ENCODE peak calls at places on chromosomes 4 and X, in five cellular contexts. K is H9, U is IMR-90, F is mesendoderm, R is trophoblast cell. X is an unnamed sample.

GRCh38 chr4:15774020-15774420 is 4.1 kb upstream of the CD38 start:
- DNase-seq in K (no peak), U (no peak), R (peak; percentile 73), F (peak; percentile 15), X (no peak)

GRCh38 chr4:96599752-96600151 is 759.9 kb downstream of the PDHA2 start:
- DNase-seq in U (no peak), K (no peak), R (no peak), F (peak; percentile 18), X (no peak)

GRCh38 chr4:15805583-15806517 is 27.7 kb downstream of the CD38 start:
- DNase-seq in F (peak; percentile 82), U (peak; percentile 63), K (peak; percentile 46), R (peak; percentile 90), X (no peak)

GRCh38 chr4:118821590-118822293 is 14.2 kb downstream of the SEC24D start:
- DNase-seq in F (no peak), K (no peak), R (peak; percentile 80), U (no peak), X (no peak)

GRCh38 chr4:4791299-4791798 is 68.1 kb upstream of the MSX1 start:
- DNase-seq in R (no peak), U (peak; percentile 8), F (no peak), K (no peak), X (no peak)

GRCh38 chr4:26331380-26331945 is 10.6 kb downstream of the RBPJ start:
- DNase-seq in F (no peak), K (no peak), U (no peak), R (no peak), X (no peak)

GRCh38 chr4:53780736-53781400 is 189.6 kb upstream of the LNX1 start:
- DNase-seq in R (no peak), U (peak; percentile 67), K (no peak), F (no peak), X (no peak)

GRCh38 chr4:22356996-22357596 is 158.8 kb downstream of the ADGRA3 start:
- DNase-seq in K (no peak), U (peak; percentile 32), F (peak; percentile 58), R (peak; percentile 7), X (no peak)

GRCh38 chrX:12309040-12309732 is 170.9 kb downstream of the FRMPD4 start:
- DNase-seq in F (no peak), K (no peak), R (no peak), U (no peak), X (no peak)

GRCh38 chrX:47838361-47838760 is 1.7 kb downstream of the ZNF81 start:
- DNase-seq in R (no peak), F (no peak), K (no peak), U (no peak), X (no peak)

GRCh38 chr4:37241646-37242045 is 2.9 kb upstream of the NWD2 start:
- DNase-seq in U (no peak), F (no peak), R (no peak), K (no peak), X (no peak)

GRCh38 chr4:99651370-99651769 is 6.3 kb downstream of the C4orf54 start:
- DNase-seq in F (no peak), K (no peak), R (no peak), U (no peak), X (no peak)

GRCh38 chr4:99651811-99652545 is 5.7 kb downstream of the C4orf54 start:
- DNase-seq in R (no peak), U (no peak), K (no peak), F (no peak), X (no peak)

GRCh38 chr4:99655315-99656081 is 2.1 kb downstream of the C4orf54 start:
- DNase-seq in R (no peak), U (peak; percentile 47), F (no peak), K (no peak), X (no peak)

GRCh38 chr4:99653921-99654890 is 3.4 kb downstream of the C4orf54 start:
- DNase-seq in F (no peak), R (peak; percentile 30), U (no peak), K (no peak), X (no peak)

GRCh38 chr4:99652596-99653436 is 4.8 kb downstream of the C4orf54 start:
- DNase-seq in U (no peak), K (no peak), R (no peak), F (no peak), X (no peak)
- H2BK5ac ChIP-seq in U (no peak overlapping the region), K (no peak overlapping the region), R (no peak overlapping the region), F (no peak overlapping the region), X (no peak overlapping the region)

GRCh38 chr4:108849611-108850406 is 87.0 kb upstream of the ETNPPL start:
- DNase-seq in U (peak; percentile 80), F (no peak), K (no peak), R (no peak), X (no peak)
- H2BK5ac ChIP-seq in U (peak overlapping the region; percentile 74), F (no peak overlapping the region), K (no peak overlapping the region), R (no peak overlapping the region), X (no peak overlapping the region)

DNA sequence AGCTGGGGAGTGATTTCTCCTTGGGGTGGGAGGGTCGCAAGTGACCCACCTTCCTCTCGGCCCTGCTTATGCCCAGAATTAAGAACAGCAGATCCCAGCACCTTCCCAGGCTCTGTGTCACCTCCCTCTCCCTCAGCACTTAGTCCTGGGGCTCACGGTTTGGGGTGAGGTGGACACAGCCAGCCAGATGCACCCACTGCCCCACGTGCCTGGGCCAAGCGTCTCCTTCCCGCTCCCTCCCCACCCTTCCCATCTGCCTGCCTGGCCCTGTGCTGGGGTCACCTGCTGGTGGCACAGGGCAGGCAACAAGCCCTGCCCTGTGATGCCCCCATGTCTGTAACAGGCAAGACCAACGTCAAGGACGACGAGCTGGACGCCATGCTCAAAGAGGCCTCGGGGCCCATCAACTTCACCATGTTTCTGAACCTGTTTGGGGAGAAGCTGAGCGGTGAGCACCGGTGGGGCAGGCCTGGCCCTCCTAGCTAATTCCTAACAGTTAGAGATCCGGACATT is 5.3 kb downstream of the MYL5 start:
- DNase-seq in R (peak; percentile 18), U (no peak), K (no peak), F (no peak), X (no peak)
- H2BK5ac ChIP-seq in R (no peak overlapping the region), U (no peak overlapping the region), K (no peak overlapping the region), F (no peak overlapping the region), X (no peak overlapping the region)

GRCh38 chr4:674172-675035 is at the start of the genes ATP5ME and MYL5:
- DNase-seq in R (peak; percentile 98), F (peak; percentile 97), K (peak; percentile 97), U (peak; percentile 95), X (peak; percentile 94)
- H2BK5ac ChIP-seq in R (peak within 1 kb of the TSS; percentile 87), F (no peak within 1 kb of the TSS), K (no peak within 1 kb of the TSS), U (peak within 1 kb of the TSS; percentile 88), X (peak within 1 kb of the TSS; percentile 66)

GRCh38 chr4:84948056-84948455 is 18.4 kb downstream of the WDFY3 start:
- DNase-seq in U (peak; percentile 17), R (peak; percentile 40), F (no peak), K (no peak), X (no peak)

GRCh38 chr4:84955168-84955567 is 11.3 kb downstream of the WDFY3 start:
- DNase-seq in K (no peak), F (no peak), U (no peak), R (no peak), X (no peak)

GRCh38 chr4:84956014-84956413 is 10.5 kb downstream of the WDFY3 start:
- DNase-seq in K (no peak), U (no peak), F (peak; percentile 21), R (peak; percentile 36), X (no peak)

GRCh38 chr4:84952776-84953175 is 13.7 kb downstream of the WDFY3 start:
- DNase-seq in F (no peak), K (no peak), R (no peak), U (no peak), X (no peak)

GRCh38 chr4:84952004-84952403 is 14.5 kb downstream of the WDFY3 start:
- DNase-seq in R (no peak), U (peak; percentile 78), K (no peak), F (no peak), X (no peak)
- H2BK5ac ChIP-seq in R (no peak overlapping the region), U (no peak overlapping the region), K (no peak overlapping the region), F (no peak overlapping the region), X (no peak overlapping the region)

DNA sequence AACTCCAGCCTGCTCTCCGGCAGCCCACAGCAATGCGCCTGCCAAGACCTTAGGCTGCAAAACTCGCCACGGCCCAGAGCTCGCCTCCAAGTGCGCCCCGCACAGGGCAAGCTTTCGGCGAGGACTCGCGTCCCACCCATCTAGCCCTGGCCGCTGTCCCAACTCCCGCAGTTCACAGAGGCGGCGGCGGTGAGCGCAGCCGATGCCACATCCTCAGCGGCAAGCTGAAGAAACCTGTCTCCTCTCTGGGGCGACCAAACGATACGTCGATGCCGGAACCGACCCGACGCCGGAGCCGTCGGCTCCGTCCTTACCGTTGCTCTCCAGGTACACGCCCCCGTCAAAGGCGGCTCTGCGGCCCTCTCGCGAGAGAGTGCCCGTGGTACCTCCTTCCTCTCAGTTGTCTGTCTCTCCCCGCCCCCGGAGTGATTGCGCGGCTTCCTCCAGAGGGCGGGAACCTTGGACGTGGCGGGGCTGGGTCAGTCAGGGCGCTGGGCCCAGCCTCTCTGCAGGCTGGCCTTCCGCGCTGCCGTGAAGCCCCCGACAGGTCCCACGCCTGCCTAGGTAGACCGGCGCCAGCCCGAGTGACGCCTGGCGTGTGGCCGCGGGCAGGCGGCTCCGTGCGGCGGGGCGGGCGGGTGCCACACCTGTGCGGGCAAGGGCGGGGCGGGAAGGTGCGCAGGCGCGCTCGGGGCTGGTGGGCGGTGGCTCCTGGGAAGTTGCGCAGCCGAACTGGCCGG is 380 bp upstream of the RAB33B start:
- DNase-seq in K (peak; percentile 97), U (peak; percentile 97), F (peak; percentile 99), R (peak; percentile 98), X (peak; percentile 97)
- H2BK5ac ChIP-seq in K (no peak overlapping the region), U (peak overlapping the region; percentile 98), F (peak overlapping the region; percentile 8), R (peak overlapping the region; percentile 94), X (peak overlapping the region; percentile 90)

DNA sequence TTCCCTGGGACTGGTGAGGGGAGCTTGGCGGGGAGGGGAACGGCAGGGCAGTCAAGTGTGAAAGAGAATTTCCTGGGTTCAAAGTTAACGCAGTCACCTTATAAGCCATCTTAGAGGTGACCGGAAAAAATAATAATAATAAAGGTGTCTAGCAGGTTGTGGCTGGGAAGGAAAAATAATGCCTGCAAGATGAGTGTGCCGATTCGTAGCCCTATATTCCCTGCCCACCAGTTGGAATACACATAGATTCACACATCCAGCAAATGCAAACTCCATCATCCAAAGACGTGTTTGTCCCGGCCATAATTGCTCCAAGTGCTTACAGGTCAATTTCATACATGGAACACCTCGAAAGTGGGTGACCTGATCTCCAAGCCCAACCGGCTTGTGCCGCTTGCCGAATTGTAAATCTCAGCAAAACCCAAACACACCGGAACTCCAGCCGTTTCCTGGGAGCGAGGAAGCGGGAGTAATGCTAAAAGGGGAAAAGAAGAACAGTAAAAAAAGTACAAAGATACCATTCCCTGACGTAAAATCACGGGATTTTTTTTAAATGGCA is 1.3 kb upstream of the FAT1 start:
- DNase-seq in U (peak; percentile 40), K (no peak), R (peak; percentile 41), F (peak; percentile 66), X (no peak)
- H2BK5ac ChIP-seq in U (peak overlapping the region; percentile 90), K (no peak overlapping the region), R (peak overlapping the region; percentile 85), F (no peak overlapping the region), X (peak overlapping the region; percentile 87)

DNA sequence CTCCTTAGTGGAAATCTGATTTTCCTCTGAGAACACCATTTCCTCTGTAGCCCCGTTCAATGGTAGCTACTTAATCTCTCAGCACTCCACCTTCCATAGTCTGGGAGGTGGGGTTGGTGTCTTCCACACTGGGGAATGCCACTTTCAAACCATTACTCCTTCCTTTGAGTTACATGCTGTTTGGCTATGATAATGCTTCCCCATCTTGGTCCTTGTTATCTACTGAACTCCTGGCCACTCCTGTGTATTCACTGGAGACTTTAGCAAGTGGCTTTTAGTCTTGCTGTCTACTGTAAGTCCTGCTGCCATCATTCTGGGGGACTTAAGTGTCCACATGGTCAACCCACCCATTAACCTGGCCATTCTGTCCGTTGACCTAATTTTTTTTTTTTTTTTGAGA is 63.9 kb upstream of the SMIM10 start:
- DNase-seq in F (no peak), U (no peak), K (no peak), R (no peak), X (no peak)
- H2BK5ac ChIP-seq in F (no peak overlapping the region), U (no peak overlapping the region), K (no peak overlapping the region), R (no peak overlapping the region), X (no peak overlapping the region)